ENCODE peak calls at places on chromosomes 5 and 9, in five cellular contexts. U, Y, C, J and R are unnamed samples.

GRCh38 chr5:73796164-73797141 is 170.5 kb downstream of the ARHGEF28 start:
- DNase-seq in C (no peak), J (no peak), Y (no peak), U (no peak), R (peak)

GRCh38 chr9:115058684-115059315 is 59.2 kb downstream of the TNC start:
- DNase-seq in C (no peak), Y (no peak), J (no peak), U (no peak), R (peak)

GRCh38 chr5:64807505-64807904 is 38.8 kb downstream of the CWC27 start:
- DNase-seq in Y (no peak), C (no peak), U (no peak), J (no peak), R (no peak)

GRCh38 chr9:130794923-130795495 is 40.0 kb upstream of the ABL1 start:
- DNase-seq in J (no peak), C (no peak), Y (no peak), U (no peak), R (no peak)

GRCh38 chr5:154819546-154819945 is 30.9 kb downstream of the FAXDC2 start:
- DNase-seq in U (no peak), C (no peak), J (no peak), Y (no peak), R (no peak)

GRCh38 chr5:138601444-138601843 is 26.2 kb upstream of the HSPA9 start:
- DNase-seq in U (no peak), J (peak), C (no peak), Y (no peak), R (no peak)

GRCh38 chr5:16461782-16462181 is 3.8 kb downstream of the ZNF622 start:
- DNase-seq in Y (no peak), J (no peak), U (no peak), C (no peak), R (no peak)

GRCh38 chr5:172315599-172316531 is 32.3 kb upstream of the UBTD2 start:
- DNase-seq in J (no peak), U (no peak), Y (no peak), C (peak), R (no peak)

GRCh38 chr5:157215826-157216167 is 35.2 kb downstream of the ITK start:
- DNase-seq in U (no peak), J (no peak), Y (no peak), C (no peak), R (no peak)

GRCh38 chr9:126587187-126588185 is 26.2 kb upstream of the LMX1B start:
- DNase-seq in U (no peak), J (no peak), Y (no peak), C (peak), R (no peak)

GRCh38 chr5:179233909-179234562 is 111.2 kb downstream of the ADAMTS2 start:
- DNase-seq in U (no peak), Y (peak), J (no peak), C (peak), R (no peak)

GRCh38 chr9:126705767-126706697 is 92.3 kb downstream of the LMX1B start:
- DNase-seq in U (peak), C (peak), J (peak), Y (peak), R (peak)

GRCh38 chr9:98654247-98654646 is 54.5 kb downstream of the GABBR2 start:
- DNase-seq in Y (no peak), C (no peak), U (no peak), J (no peak), R (peak)

GRCh38 chr5:155270737-155271136 is 257.2 kb downstream of the KIF4B start:
- DNase-seq in C (no peak), Y (no peak), J (no peak), U (no peak), R (no peak)

GRCh38 chr9:96654450-96655197 is 493 bp downstream of the PRXL2C start:
- DNase-seq in U (peak), J (peak), Y (peak), C (peak), R (peak)

GRCh38 chr5:58412932-58413331 is 47.0 kb downstream of the PLK2 start:
- DNase-seq in U (no peak), C (no peak), J (no peak), Y (no peak), R (no peak)

GRCh38 chr5:157292599-157292998 is 26.7 kb downstream of the CYFIP2 start:
- DNase-seq in U (no peak), C (no peak), Y (no peak), J (no peak), R (no peak)

GRCh38 chr9:87370003-87370685 is 127.5 kb upstream of the DAPK1 start:
- DNase-seq in Y (no peak), J (no peak), U (no peak), C (no peak), R (no peak)

GRCh38 chr5:2103940-2104339 is 221.2 kb upstream of the IRX4 start:
- DNase-seq in C (no peak), Y (no peak), J (no peak), U (no peak), R (no peak)

GRCh38 chr5:84397385-84397784 is 12.7 kb upstream of the EDIL3 start:
- DNase-seq in J (no peak), C (no peak), U (no peak), Y (no peak), R (no peak)

GRCh38 chr5:95817430-95817829 is 5.1 kb downstream of the GLRX start:
- DNase-seq in C (no peak), J (peak), U (no peak), Y (no peak), R (peak)

GRCh38 chr5:117504245-117504644 is 929.6 kb upstream of the SEMA6A start:
- DNase-seq in C (no peak), Y (no peak), J (no peak), U (no peak), R (no peak)

GRCh38 chr9:83456226-83456625 is 82.0 kb downstream of the FRMD3 start:
- DNase-seq in C (no peak), J (no peak), U (no peak), Y (no peak), R (no peak)

GRCh38 chr5:133918731-133919130 is 49.7 kb downstream of the C5orf15 start:
- DNase-seq in U (no peak), C (no peak), Y (no peak), J (no peak), R (no peak)

GRCh38 chr5:76930083-76930482 is 22.8 kb upstream of the CRHBP start:
- DNase-seq in J (no peak), C (no peak), U (no peak), Y (no peak), R (no peak)

GRCh38 chr5:140966293-140967225 is at the start of gene PCDHAC2:
- DNase-seq in J (no peak), U (no peak), Y (peak), C (peak), R (peak)

GRCh38 chr9:110104201-110104845 is 103.6 kb downstream of the C9orf152 start:
- DNase-seq in U (no peak), J (no peak), Y (no peak), C (no peak), R (no peak)

GRCh38 chr9:36855443-36856315 is 178.4 kb downstream of the PAX5 start:
- DNase-seq in Y (peak), J (peak), C (no peak), U (peak), R (no peak)

GRCh38 chr9:36398745-36399144 is 1.3 kb downstream of the RNF38 start:
- DNase-seq in J (no peak), Y (no peak), U (no peak), C (no peak), R (peak)

GRCh38 chr9:4714266-4715016 is 26.6 kb downstream of the AK3 start:
- DNase-seq in J (no peak), Y (no peak), C (no peak), U (no peak), R (no peak)

GRCh38 chr5:93922551-93922950 is 181.2 kb upstream of the POU5F2 start:
- DNase-seq in Y (no peak), U (no peak), J (no peak), C (no peak), R (no peak)

GRCh38 chr9:134855231-134855899 is 25.2 kb upstream of the FCN2 start:
- DNase-seq in J (no peak), U (no peak), C (no peak), Y (peak), R (no peak)

GRCh38 chr5:93378073-93378472 is 202.9 kb downstream of the NR2F1-AS1 start:
- DNase-seq in J (no peak), C (no peak), U (no peak), Y (no peak), R (peak)

GRCh38 chr9:111096051-111096450 is 57.8 kb upstream of the LPAR1 start:
- DNase-seq in U (no peak), C (no peak), Y (no peak), J (no peak), R (no peak)

GRCh38 chr9:524008-524407 is 309.3 kb downstream of the DOCK8 start:
- DNase-seq in C (no peak), Y (no peak), J (no peak), U (no peak), R (no peak)

GRCh38 chr5:154077692-154078091 is 38.9 kb downstream of the MFAP3 start:
- DNase-seq in Y (no peak), J (no peak), C (no peak), U (no peak), R (peak)

GRCh38 chr9:135464181-135464580 is 15.4 kb upstream of the PPP1R26 start:
- DNase-seq in J (no peak), Y (no peak), C (no peak), U (no peak), R (no peak)

DNA sequence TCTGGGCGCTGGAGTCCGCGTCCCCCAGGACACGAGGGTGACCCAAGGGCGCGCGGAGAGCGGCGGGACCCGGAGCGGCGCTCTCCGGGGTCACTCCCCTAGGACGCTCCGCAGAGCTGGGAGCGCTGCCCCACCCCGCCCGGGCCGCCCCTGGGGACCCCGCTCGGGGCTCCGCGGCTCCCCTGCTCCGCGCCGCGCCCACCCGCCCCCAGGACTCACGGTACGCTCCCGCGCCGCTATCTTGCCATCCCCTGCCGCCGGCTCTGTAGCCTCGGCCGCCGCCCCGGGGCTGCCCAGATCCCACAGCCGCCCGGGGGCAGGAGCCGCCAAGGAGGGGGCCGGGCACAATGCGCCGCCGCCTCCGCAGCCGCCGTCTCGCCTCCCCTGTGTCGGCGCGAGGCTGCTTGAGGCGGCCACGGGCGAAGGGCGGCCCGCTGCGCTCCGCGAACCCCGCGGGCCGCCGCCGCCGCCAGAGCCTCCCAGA is 289 bp downstream of the LIFR start:
- DNase-seq in J (no peak), U (no peak), C (no peak), Y (no peak), R (no peak)
- H3K27ac ChIP-seq in J (peak), U (no peak), C (peak), Y (no peak), R (peak)

GRCh38 chr5:132492386-132492785 is 1.8 kb upstream of the IRF1 start:
- DNase-seq in C (no peak), Y (no peak), J (peak), U (no peak), R (no peak)
- H3K27ac ChIP-seq in C (peak), Y (no peak), J (peak), U (peak), R (no peak)

DNA sequence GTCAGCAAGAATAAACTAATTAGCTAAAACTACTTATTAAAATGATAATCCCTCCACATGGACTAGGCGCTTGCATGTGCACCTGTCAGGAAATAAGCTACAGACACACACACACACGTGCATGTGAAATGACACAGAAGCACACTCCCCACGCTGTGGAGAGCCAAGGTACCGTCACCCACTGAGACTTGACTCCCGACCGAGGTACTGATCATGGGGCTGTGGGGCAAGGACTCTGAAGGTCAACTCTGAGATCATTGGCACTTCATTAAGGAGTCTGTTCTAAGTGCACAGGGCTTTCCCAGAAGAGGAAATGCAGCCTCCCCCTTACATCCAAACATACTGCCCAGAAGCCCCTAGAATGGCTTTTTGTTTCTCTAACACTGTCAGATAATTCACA is 264.4 kb upstream of the WWC1 start:
- DNase-seq in Y (no peak), U (no peak), J (no peak), C (no peak), R (no peak)
- H3K27ac ChIP-seq in Y (no peak), U (no peak), J (no peak), C (no peak), R (no peak)

DNA sequence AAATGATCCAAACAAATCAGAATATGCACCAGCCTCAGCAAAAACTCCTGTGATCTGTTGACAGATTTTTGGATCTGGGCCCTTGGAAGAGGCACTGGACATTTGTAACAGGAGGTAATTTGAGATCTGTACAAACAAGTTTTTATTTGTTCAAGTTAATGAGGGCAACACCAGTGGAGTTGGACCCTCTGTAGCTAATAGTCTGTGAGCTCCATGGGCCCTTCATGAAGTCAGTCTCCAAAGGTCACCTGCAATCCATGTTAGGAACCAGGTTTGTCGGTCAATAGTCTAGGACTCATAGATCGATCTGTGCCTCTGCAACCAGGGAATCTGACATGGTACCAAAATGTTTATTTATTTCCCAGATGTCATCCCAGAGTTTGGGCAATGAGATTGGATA is 40.9 kb downstream of the PAM start:
- DNase-seq in Y (no peak), J (no peak), U (no peak), C (no peak), R (no peak)
- H3K27ac ChIP-seq in Y (no peak), J (no peak), U (no peak), C (no peak), R (no peak)

GRCh38 chr5:136086776-136087566 is 45.7 kb upstream of the SMAD5 start:
- DNase-seq in Y (no peak), U (no peak), C (no peak), J (no peak), R (no peak)
- H3K27ac ChIP-seq in Y (no peak), U (no peak), C (no peak), J (no peak), R (no peak)

GRCh38 chr9:12717907-12718306 is 24.7 kb downstream of the TYRP1 start:
- DNase-seq in J (no peak), U (no peak), Y (no peak), C (no peak), R (no peak)

GRCh38 chr9:12719431-12719830 is 26.2 kb downstream of the TYRP1 start:
- DNase-seq in J (no peak), C (no peak), Y (no peak), U (no peak), R (peak)

GRCh38 chr9:12718482-12719026 is 25.4 kb downstream of the TYRP1 start:
- DNase-seq in Y (peak), U (no peak), C (no peak), J (no peak), R (no peak)

GRCh38 chr9:12715268-12715667 is 22.1 kb downstream of the TYRP1 start:
- DNase-seq in C (no peak), J (no peak), Y (no peak), U (no peak), R (no peak)

DNA sequence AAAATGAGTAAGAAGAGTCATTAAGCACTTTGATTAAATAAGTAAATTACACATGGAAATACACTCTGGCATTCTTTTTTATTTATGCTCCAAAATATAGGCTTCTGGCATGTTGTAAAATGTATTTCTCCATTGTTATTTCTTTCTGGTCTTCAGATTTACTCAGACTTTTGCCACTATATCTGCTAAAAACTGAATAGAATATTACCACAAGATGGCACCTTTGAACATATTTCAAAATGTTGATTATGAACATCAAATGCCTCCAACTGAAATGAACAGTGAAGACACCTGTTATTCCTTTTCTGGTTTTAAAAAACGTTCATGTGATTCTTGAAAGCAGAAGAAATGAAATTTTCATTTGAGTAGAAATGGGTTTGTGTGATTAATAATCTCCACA is 23.6 kb downstream of the TYRP1 start:
- DNase-seq in Y (no peak), J (no peak), U (no peak), C (no peak), R (no peak)
- H3K27ac ChIP-seq in Y (no peak), J (no peak), U (no peak), C (no peak), R (no peak)

GRCh38 chr5:178114325-178115135 is 1.2 kb downstream of the N4BP3 start:
- DNase-seq in Y (no peak), C (no peak), J (peak), U (peak), R (no peak)
- H3K27ac ChIP-seq in Y (no peak), C (no peak), J (peak), U (no peak), R (peak)

DNA sequence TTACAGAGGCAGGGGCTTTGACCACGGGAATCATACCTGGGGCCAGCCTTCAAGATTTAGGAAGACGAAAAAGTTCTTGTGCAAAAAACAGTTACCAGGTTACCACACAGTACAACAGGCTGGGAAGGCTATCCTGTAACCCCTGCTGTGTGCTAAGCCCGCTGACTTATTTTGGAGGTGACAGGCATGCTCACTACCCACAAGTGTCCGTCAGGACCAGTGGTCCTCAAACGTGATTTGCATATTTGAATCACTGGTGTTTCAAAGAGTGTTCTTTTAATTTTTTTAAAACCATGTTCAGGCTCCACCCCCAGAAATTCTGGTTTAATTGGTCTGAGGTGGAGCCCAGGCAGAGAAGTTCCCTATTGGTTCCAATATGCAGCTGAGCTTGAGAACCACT is 146.6 kb downstream of the TTLL11 start:
- DNase-seq in U (no peak), Y (no peak), J (no peak), C (no peak), R (no peak)
- H3K27ac ChIP-seq in U (no peak), Y (no peak), J (no peak), C (no peak), R (peak)